ENCODE peak calls at places on chromosomes 16 and 17, in eight cellular contexts. F is PC-3; L is NAMALWA; Y is fibroblast of villous mesenchyme; U is stimulated activated CD4-positive, alpha-beta T cell treated with anti-CD3 and anti-CD28 coated beads, Interleukin-4, amount 100 ng/mL, for 48 hours; D is osteocyte; V is cardiac muscle cell; R is glomerular endothelial cell. Z is an unnamed sample.

GRCh38 chr17:77914440-77915254 is 43.9 kb upstream of the TNRC6C start:
- DNase-seq in F (no peak), L (no peak), Y (no peak), U (no peak), D (no peak), V (no peak), R (no peak), Z (no peak)

GRCh38 chr17:21689604-21690003 is 2.7 kb upstream of the KCNJ18 start:
- DNase-seq in F (peak), L (no peak), Y (peak), U (no peak), D (no peak), V (no peak), R (no peak), Z (no peak)

GRCh38 chr17:38798614-38799500 is 499 bp downstream of the PIP4K2B start:
- DNase-seq in F (peak), L (peak), Y (peak), U (peak), D (peak), V (no peak), R (no peak), Z (peak)

GRCh38 chr16:81397879-81398516 is 46.6 kb upstream of the CMIP start:
- DNase-seq in F (no peak), L (no peak), Y (no peak), U (no peak), D (no peak), V (no peak), R (no peak), Z (peak)

GRCh38 chr16:90078594-90078895 is 1.4 kb upstream of the PRDM7 start:
- DNase-seq in F (no peak), L (no peak), Y (no peak), U (no peak), D (no peak), V (no peak), R (no peak), Z (no peak)

GRCh38 chr16:26987631-26988030 is 79.1 kb upstream of the C16orf82 start:
- DNase-seq in F (no peak), L (no peak), Y (peak), U (no peak), D (no peak), V (no peak), R (no peak), Z (no peak)

GRCh38 chr17:4536259-4536741 is 18.9 kb downstream of the MYBBP1A start:
- DNase-seq in F (no peak), L (no peak), Y (peak), U (no peak), D (no peak), V (peak), R (no peak), Z (no peak)

GRCh38 chr17:75511270-75511609 is 4.1 kb downstream of the CASKIN2 start:
- DNase-seq in F (no peak), L (no peak), Y (no peak), U (no peak), D (no peak), V (no peak), R (no peak), Z (no peak)

GRCh38 chr16:1335211-1335971 is 1.9 kb downstream of the BAIAP3 start:
- DNase-seq in F (no peak), L (peak), Y (no peak), U (no peak), D (no peak), V (no peak), R (no peak), Z (no peak)

GRCh38 chr17:81807210-81807719 is 3.3 kb downstream of the GCGR start:
- DNase-seq in F (no peak), L (no peak), Y (no peak), U (no peak), D (no peak), V (no peak), R (no peak), Z (no peak)

GRCh38 chr17:2050871-2051387 is 4.0 kb upstream of the HIC1 start:
- DNase-seq in F (peak), L (no peak), Y (peak), U (no peak), D (peak), V (peak), R (no peak), Z (no peak)

GRCh38 chr16:14347706-14348105 is 276.6 kb downstream of the MRTFB start:
- DNase-seq in F (no peak), L (no peak), Y (no peak), U (no peak), D (no peak), V (no peak), R (no peak), Z (no peak)

GRCh38 chr17:77420804-77421634 is 280.2 kb downstream of the SEC14L1 start:
- DNase-seq in F (no peak), L (no peak), Y (peak), U (no peak), D (no peak), V (peak), R (no peak), Z (no peak)

GRCh38 chr16:81448154-81449131 is 3.8 kb downstream of the CMIP start:
- DNase-seq in F (peak), L (no peak), Y (no peak), U (no peak), D (no peak), V (peak), R (no peak), Z (peak)

GRCh38 chr16:56591377-56592060 is 2.2 kb downstream of the MT3 start:
- DNase-seq in F (no peak), L (no peak), Y (no peak), U (no peak), D (no peak), V (no peak), R (no peak), Z (no peak)

GRCh38 chr16:1533443-1533951 is at the start of gene TMEM204:
- DNase-seq in F (no peak), L (no peak), Y (peak), U (no peak), D (no peak), V (no peak), R (no peak), Z (no peak)

GRCh38 chr17:47276868-47277267 is 23.2 kb downstream of the ITGB3 start:
- DNase-seq in F (peak), L (no peak), Y (peak), U (no peak), D (peak), V (peak), R (no peak), Z (peak)

GRCh38 chr17:28460901-28461300 is 12.5 kb upstream of the SLC13A2 start:
- DNase-seq in F (no peak), L (no peak), Y (no peak), U (no peak), D (peak), V (no peak), R (no peak), Z (no peak)

GRCh38 chr16:30490210-30490609 is 17.7 kb downstream of the ITGAL start:
- DNase-seq in F (no peak), L (no peak), Y (no peak), U (no peak), D (no peak), V (no peak), R (no peak), Z (no peak)

GRCh38 chr17:2101448-2102257 is 46.8 kb downstream of the HIC1 start:
- DNase-seq in F (peak), L (no peak), Y (peak), U (no peak), D (no peak), V (no peak), R (peak), Z (peak)

GRCh38 chr17:38352245-38353083 is 820 bp downstream of the SOCS7 start:
- DNase-seq in F (peak), L (peak), Y (peak), U (no peak), D (no peak), V (peak), R (no peak), Z (peak)

GRCh38 chr16:77816293-77816692 is 27.9 kb downstream of the VAT1L start:
- DNase-seq in F (no peak), L (no peak), Y (peak), U (no peak), D (no peak), V (no peak), R (no peak), Z (no peak)

GRCh38 chr16:30896203-30896889 is at the start of gene CTF1:
- DNase-seq in F (peak), L (no peak), Y (peak), U (no peak), D (peak), V (peak), R (no peak), Z (peak)

GRCh38 chr16:11128211-11129123 is 127.5 kb downstream of the SOCS1 start:
- DNase-seq in F (no peak), L (no peak), Y (peak), U (no peak), D (no peak), V (no peak), R (no peak), Z (no peak)

GRCh38 chr17:41973457-41973856 is 6.9 kb downstream of the CNP start:
- DNase-seq in F (no peak), L (no peak), Y (no peak), U (no peak), D (no peak), V (no peak), R (no peak), Z (no peak)

GRCh38 chr17:75091855-75092327 is 4.1 kb downstream of the SLC16A5 start:
- DNase-seq in F (no peak), L (no peak), Y (no peak), U (no peak), D (no peak), V (no peak), R (no peak), Z (no peak)